ENCODE peak calls at places on chromosomes 6 and 20, in six cellular contexts. One of them, this sample, is unnamed.

GRCh38 chr6:17156112-17156921 is 54.5 kb downstream of the STMND1 start:
- DNase-seq in adrenal gland: peak; percentile 47
- DNase-seq in GM06990: peak; percentile 25
- DNase-seq in IMR-90: peak; percentile 89
- DNase-seq in heart right ventricle: peak; percentile 74
- DNase-seq in foreskin keratinocyte: peak; percentile 11
- DNase-seq in this sample: peak; percentile 45

GRCh38 chr20:8764289-8764962 is 304.5 kb upstream of the PLCB4 start:
- DNase-seq in heart right ventricle: no peak
- DNase-seq in foreskin keratinocyte: no peak
- DNase-seq in adrenal gland: no peak
- DNase-seq in GM06990: no peak
- DNase-seq in IMR-90: no peak
- DNase-seq in this sample: no peak

GRCh38 chr20:56752274-56752673 is 123.2 kb downstream of the TFAP2C start:
- DNase-seq in heart right ventricle: no peak
- DNase-seq in GM06990: no peak
- DNase-seq in IMR-90: no peak
- DNase-seq in foreskin keratinocyte: no peak
- DNase-seq in adrenal gland: no peak
- DNase-seq in this sample: no peak

GRCh38 chr6:75402296-75402695 is 91.3 kb downstream of the FILIP1 start:
- DNase-seq in GM06990: no peak
- DNase-seq in heart right ventricle: peak; percentile 47
- DNase-seq in foreskin keratinocyte: no peak
- DNase-seq in adrenal gland: no peak
- DNase-seq in IMR-90: peak; percentile 86
- DNase-seq in this sample: no peak

GRCh38 chr6:27791182-27791939 is 120.8 kb downstream of the OR2B2 start:
- DNase-seq in GM06990: peak; percentile 59
- DNase-seq in IMR-90: peak; percentile 87
- DNase-seq in heart right ventricle: peak; percentile 64
- DNase-seq in adrenal gland: peak; percentile 61
- DNase-seq in foreskin keratinocyte: peak; percentile 63
- DNase-seq in this sample: peak; percentile 29

GRCh38 chr6:167682125-167682524 is 144.6 kb upstream of the AFDN start:
- DNase-seq in GM06990: no peak
- DNase-seq in IMR-90: no peak
- DNase-seq in foreskin keratinocyte: no peak
- DNase-seq in heart right ventricle: no peak
- DNase-seq in adrenal gland: no peak
- DNase-seq in this sample: no peak

GRCh38 chr6:124400600-124400999 is 561.6 kb upstream of the RNF217 start:
- DNase-seq in IMR-90: no peak
- DNase-seq in adrenal gland: no peak
- DNase-seq in foreskin keratinocyte: no peak
- DNase-seq in GM06990: no peak
- DNase-seq in heart right ventricle: no peak
- DNase-seq in this sample: no peak

GRCh38 chr6:7587631-7588100 is 2.3 kb upstream of the SNRNP48 start:
- DNase-seq in foreskin keratinocyte: peak; percentile 47
- DNase-seq in IMR-90: peak; percentile 69
- DNase-seq in GM06990: no peak
- DNase-seq in heart right ventricle: no peak
- DNase-seq in adrenal gland: no peak
- DNase-seq in this sample: no peak

GRCh38 chr6:39314273-39314790 is at the start of gene KCNK17:
- DNase-seq in adrenal gland: no peak
- DNase-seq in GM06990: no peak
- DNase-seq in foreskin keratinocyte: no peak
- DNase-seq in IMR-90: no peak
- DNase-seq in heart right ventricle: no peak
- DNase-seq in this sample: no peak

GRCh38 chr20:32573167-32573851 is 11.8 kb downstream of the NOL4L start:
- DNase-seq in GM06990: no peak
- DNase-seq in adrenal gland: no peak
- DNase-seq in heart right ventricle: no peak
- DNase-seq in IMR-90: no peak
- DNase-seq in foreskin keratinocyte: no peak
- DNase-seq in this sample: no peak

GRCh38 chr20:18904624-18905023 is 91.0 kb downstream of the SCP2D1 start:
- DNase-seq in heart right ventricle: no peak
- DNase-seq in GM06990: no peak
- DNase-seq in IMR-90: no peak
- DNase-seq in adrenal gland: peak; percentile 33
- DNase-seq in foreskin keratinocyte: no peak
- DNase-seq in this sample: no peak

GRCh38 chr6:93779086-93779858 is 359.9 kb upstream of the EPHA7 start:
- DNase-seq in adrenal gland: no peak
- DNase-seq in IMR-90: no peak
- DNase-seq in GM06990: no peak
- DNase-seq in foreskin keratinocyte: no peak
- DNase-seq in heart right ventricle: peak; percentile 31
- DNase-seq in this sample: no peak

GRCh38 chr6:166318649-166319600 is 10.7 kb upstream of the PRR18 start:
- DNase-seq in IMR-90: no peak
- DNase-seq in foreskin keratinocyte: no peak
- DNase-seq in adrenal gland: no peak
- DNase-seq in GM06990: no peak
- DNase-seq in heart right ventricle: peak; percentile 41
- DNase-seq in this sample: no peak

GRCh38 chr6:149453597-149454340 is 31.0 kb downstream of the ZC3H12D start:
- DNase-seq in foreskin keratinocyte: no peak
- DNase-seq in heart right ventricle: no peak
- DNase-seq in IMR-90: no peak
- DNase-seq in GM06990: no peak
- DNase-seq in adrenal gland: no peak
- DNase-seq in this sample: no peak

GRCh38 chr6:153449279-153449678 is 318.2 kb upstream of the RGS17 start:
- DNase-seq in adrenal gland: no peak
- DNase-seq in foreskin keratinocyte: no peak
- DNase-seq in IMR-90: no peak
- DNase-seq in heart right ventricle: no peak
- DNase-seq in GM06990: no peak
- DNase-seq in this sample: no peak

GRCh38 chr6:68559052-68559451 is 76.0 kb upstream of the ADGRB3 start:
- DNase-seq in IMR-90: no peak
- DNase-seq in adrenal gland: no peak
- DNase-seq in foreskin keratinocyte: no peak
- DNase-seq in GM06990: no peak
- DNase-seq in heart right ventricle: no peak
- DNase-seq in this sample: no peak

GRCh38 chr6:167543602-167544506 is 219.0 kb downstream of the TTLL2 start:
- DNase-seq in heart right ventricle: peak; percentile 65
- DNase-seq in foreskin keratinocyte: no peak
- DNase-seq in adrenal gland: no peak
- DNase-seq in IMR-90: no peak
- DNase-seq in GM06990: no peak
- DNase-seq in this sample: no peak

GRCh38 chr6:112251170-112251945 is 3.0 kb downstream of the LAMA4 start:
- DNase-seq in GM06990: no peak
- DNase-seq in adrenal gland: no peak
- DNase-seq in IMR-90: peak; percentile 79
- DNase-seq in foreskin keratinocyte: no peak
- DNase-seq in heart right ventricle: peak; percentile 61
- DNase-seq in this sample: no peak

GRCh38 chr6:170186909-170187668 is 103.8 kb downstream of the DLL1 start:
- DNase-seq in foreskin keratinocyte: no peak
- DNase-seq in heart right ventricle: no peak
- DNase-seq in IMR-90: no peak
- DNase-seq in adrenal gland: peak; percentile 9
- DNase-seq in GM06990: no peak
- DNase-seq in this sample: no peak

GRCh38 chr20:59938221-59938620 is 1.9 kb downstream of the PPP1R3D start:
- DNase-seq in heart right ventricle: peak; percentile 7
- DNase-seq in foreskin keratinocyte: no peak
- DNase-seq in IMR-90: peak; percentile 68
- DNase-seq in GM06990: no peak
- DNase-seq in adrenal gland: no peak
- DNase-seq in this sample: no peak

GRCh38 chr6:2229039-2229438 is 16.4 kb downstream of the GMDS start:
- DNase-seq in foreskin keratinocyte: no peak
- DNase-seq in GM06990: no peak
- DNase-seq in adrenal gland: no peak
- DNase-seq in IMR-90: no peak
- DNase-seq in heart right ventricle: no peak
- DNase-seq in this sample: no peak

GRCh38 chr6:40631760-40632159 is 44.6 kb upstream of the LRFN2 start:
- DNase-seq in foreskin keratinocyte: no peak
- DNase-seq in GM06990: no peak
- DNase-seq in adrenal gland: no peak
- DNase-seq in heart right ventricle: no peak
- DNase-seq in IMR-90: no peak
- DNase-seq in this sample: no peak

GRCh38 chr6:131597448-131597847 is 24.4 kb downstream of the ARG1 start:
- DNase-seq in foreskin keratinocyte: no peak
- DNase-seq in GM06990: no peak
- DNase-seq in adrenal gland: no peak
- DNase-seq in IMR-90: no peak
- DNase-seq in heart right ventricle: no peak
- DNase-seq in this sample: no peak

GRCh38 chr6:43798688-43799444 is 28.9 kb downstream of the VEGFA start:
- DNase-seq in heart right ventricle: peak; percentile 73
- DNase-seq in adrenal gland: peak; percentile 96
- DNase-seq in GM06990: no peak
- DNase-seq in IMR-90: peak; percentile 85
- DNase-seq in foreskin keratinocyte: no peak
- DNase-seq in this sample: peak; percentile 47

GRCh38 chr6:160960839-160961238 is 30.7 kb upstream of the MAP3K4 start:
- DNase-seq in adrenal gland: no peak
- DNase-seq in heart right ventricle: no peak
- DNase-seq in IMR-90: no peak
- DNase-seq in GM06990: no peak
- DNase-seq in foreskin keratinocyte: no peak
- DNase-seq in this sample: no peak

GRCh38 chr20:20366551-20366895 is 1.4 kb upstream of the INSM1 start:
- DNase-seq in adrenal gland: no peak
- DNase-seq in IMR-90: no peak
- DNase-seq in heart right ventricle: no peak
- DNase-seq in foreskin keratinocyte: no peak
- DNase-seq in GM06990: no peak
- DNase-seq in this sample: no peak

GRCh38 chr6:11315743-11316437 is 83.4 kb upstream of the NEDD9 start:
- DNase-seq in heart right ventricle: peak; percentile 13
- DNase-seq in GM06990: no peak
- DNase-seq in adrenal gland: no peak
- DNase-seq in IMR-90: peak; percentile 93
- DNase-seq in foreskin keratinocyte: peak; percentile 88
- DNase-seq in this sample: no peak

GRCh38 chr20:34834459-34834893 is 9.0 kb upstream of the NCOA6 start:
- DNase-seq in adrenal gland: no peak
- DNase-seq in heart right ventricle: no peak
- DNase-seq in foreskin keratinocyte: no peak
- DNase-seq in IMR-90: peak; percentile 45
- DNase-seq in GM06990: no peak
- DNase-seq in this sample: peak; percentile 49

GRCh38 chr20:34825530-34826362 is at the start of gene NCOA6:
- DNase-seq in IMR-90: peak; percentile 74
- DNase-seq in heart right ventricle: peak; percentile 87
- DNase-seq in adrenal gland: peak; percentile 85
- DNase-seq in GM06990: peak; percentile 85
- DNase-seq in foreskin keratinocyte: no peak
- DNase-seq in this sample: peak; percentile 91

GRCh38 chr20:34824026-34824860 is 1.2 kb downstream of the NCOA6 start:
- DNase-seq in foreskin keratinocyte: peak; percentile 59
- DNase-seq in GM06990: no peak
- DNase-seq in IMR-90: peak; percentile 24
- DNase-seq in heart right ventricle: peak; percentile 59
- DNase-seq in adrenal gland: peak; percentile 65
- DNase-seq in this sample: peak; percentile 82

GRCh38 chr20:34824861-34825529 is 456 bp downstream of the NCOA6 start:
- DNase-seq in adrenal gland: peak; percentile 32
- DNase-seq in heart right ventricle: peak; percentile 54
- DNase-seq in IMR-90: peak; percentile 28
- DNase-seq in foreskin keratinocyte: no peak
- DNase-seq in GM06990: peak; percentile 80
- DNase-seq in this sample: peak; percentile 86

GRCh38 chr20:34829191-34829590 is 3.7 kb upstream of the NCOA6 start:
- DNase-seq in GM06990: no peak
- DNase-seq in heart right ventricle: no peak
- DNase-seq in foreskin keratinocyte: no peak
- DNase-seq in adrenal gland: no peak
- DNase-seq in IMR-90: no peak
- DNase-seq in this sample: no peak
- TF ChIP-seq CTCF in GM06990: no peak
- TF ChIP-seq CTCF in heart right ventricle: no peak
- TF ChIP-seq CTCF in foreskin keratinocyte: no peak
- TF ChIP-seq CTCF in adrenal gland: no peak
- TF ChIP-seq CTCF in IMR-90: no peak
- TF ChIP-seq CTCF in this sample: no peak

DNA sequence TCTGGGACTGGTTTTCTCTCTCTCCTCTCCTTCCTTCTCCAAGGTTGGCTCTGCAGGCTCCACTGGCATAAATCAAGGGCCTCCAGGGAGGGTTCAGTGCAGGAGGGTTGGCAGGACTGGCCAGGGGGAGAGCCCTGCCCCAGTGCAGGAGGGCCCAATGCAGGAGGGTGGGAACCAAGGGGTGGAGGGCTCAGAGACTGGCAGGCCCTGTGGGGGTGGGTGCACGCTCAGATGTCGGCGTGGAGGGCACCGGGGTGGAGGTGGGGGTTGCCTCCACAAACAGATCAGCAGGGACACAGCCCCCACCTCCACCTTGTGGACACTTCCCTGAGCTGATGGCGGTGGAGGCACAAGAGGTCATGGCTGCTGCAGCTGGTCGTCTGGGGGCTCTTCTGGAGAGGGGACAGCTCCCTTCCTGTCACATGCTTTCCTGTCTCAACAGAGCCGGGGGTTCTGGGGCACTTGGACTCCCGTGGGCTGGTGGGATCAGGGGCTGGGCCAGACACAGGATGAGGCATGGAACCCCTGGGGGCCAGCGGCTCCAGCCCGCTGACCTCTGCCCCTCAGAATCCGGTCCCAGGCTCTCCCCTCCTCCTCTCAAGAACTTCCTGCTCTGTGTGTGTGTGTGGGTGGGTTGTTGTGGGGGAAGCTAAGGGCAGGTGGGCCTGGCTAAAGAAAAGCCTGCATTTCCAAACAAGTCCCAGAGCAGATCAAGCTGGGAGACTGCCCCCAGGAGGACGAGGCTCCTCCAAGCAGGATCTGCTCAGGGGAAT is 2.7 kb upstream of the ABHD16B start:
- DNase-seq in foreskin keratinocyte: no peak
- DNase-seq in heart right ventricle: peak; percentile 85
- DNase-seq in GM06990: no peak
- DNase-seq in IMR-90: peak; percentile 59
- DNase-seq in adrenal gland: peak; percentile 70
- DNase-seq in this sample: no peak
- TF ChIP-seq CTCF in foreskin keratinocyte: peak; percentile 24
- TF ChIP-seq CTCF in heart right ventricle: no peak
- TF ChIP-seq CTCF in GM06990: no peak
- TF ChIP-seq CTCF in IMR-90: peak; percentile 50
- TF ChIP-seq CTCF in adrenal gland: peak; percentile 22
- TF ChIP-seq CTCF in this sample: no peak

GRCh38 chr20:62603907-62604785 is 38.2 kb upstream of the SLCO4A1 start:
- DNase-seq in GM06990: no peak
- DNase-seq in heart right ventricle: no peak
- DNase-seq in foreskin keratinocyte: no peak
- DNase-seq in adrenal gland: no peak
- DNase-seq in IMR-90: no peak
- DNase-seq in this sample: no peak
- TF ChIP-seq CTCF in GM06990: no peak
- TF ChIP-seq CTCF in heart right ventricle: no peak
- TF ChIP-seq CTCF in foreskin keratinocyte: no peak
- TF ChIP-seq CTCF in adrenal gland: no peak
- TF ChIP-seq CTCF in IMR-90: no peak
- TF ChIP-seq CTCF in this sample: no peak

GRCh38 chr6:30101939-30102700 is 10.8 kb downstream of the TRIM31 start:
- DNase-seq in GM06990: peak; percentile 68
- DNase-seq in adrenal gland: peak; percentile 92
- DNase-seq in IMR-90: peak; percentile 77
- DNase-seq in foreskin keratinocyte: peak; percentile 50
- DNase-seq in heart right ventricle: peak; percentile 91
- DNase-seq in this sample: peak; percentile 85
- TF ChIP-seq CTCF in GM06990: peak; percentile 4
- TF ChIP-seq CTCF in adrenal gland: no peak
- TF ChIP-seq CTCF in IMR-90: peak; percentile 33
- TF ChIP-seq CTCF in foreskin keratinocyte: peak; percentile 56
- TF ChIP-seq CTCF in heart right ventricle: peak; percentile 10
- TF ChIP-seq CTCF in this sample: peak; percentile 16